ENCODE peak calls at places on chromosomes 16 and 17, in six cellular contexts. R is body of pancreas, B is stomach, H is testis, E is breast epithelium, Z is heart left ventricle. P is an unnamed sample.

GRCh38 chr17:10603889-10604288 is 53.2 kb downstream of the MYH3 start:
- DNase-seq in R (no peak), B (no peak), H (no peak), E (no peak), Z (no peak), P (no peak)

GRCh38 chr16:9911231-9911630 is 271.0 kb downstream of the GRIN2A start:
- DNase-seq in R (no peak), B (no peak), H (no peak), E (no peak), Z (no peak), P (no peak)

GRCh38 chr17:5975651-5976050 is 94.5 kb upstream of the WSCD1 start:
- DNase-seq in R (no peak), B (no peak), H (no peak), E (no peak), Z (no peak), P (no peak)

GRCh38 chr17:13638855-13639458 is 37.2 kb upstream of the HS3ST3A1 start:
- DNase-seq in R (peak; percentile 32), B (no peak), H (no peak), E (no peak), Z (no peak), P (no peak)

GRCh38 chr16:84976644-84977400 is 34.5 kb downstream of the ZDHHC7 start:
- DNase-seq in R (peak; percentile 66), B (peak; percentile 86), H (no peak), E (peak; percentile 64), Z (peak; percentile 59), P (no peak)

GRCh38 chr17:78924481-78925151 is 571 bp downstream of the TIMP2 start:
- DNase-seq in R (no peak), B (no peak), H (no peak), E (peak; percentile 33), Z (no peak), P (peak; percentile 85)

GRCh38 chr16:78431701-78432100 is 332.2 kb downstream of the WWOX start:
- DNase-seq in R (no peak), B (no peak), H (no peak), E (no peak), Z (no peak), P (no peak)

GRCh38 chr17:7241047-7241733 is 1.1 kb downstream of the GABARAP start:
- DNase-seq in R (no peak), B (no peak), H (no peak), E (no peak), Z (no peak), P (no peak)

GRCh38 chr16:69276143-69277115 is 34.7 kb upstream of the VPS4A start:
- DNase-seq in R (peak; percentile 29), B (no peak), H (peak; percentile 69), E (peak; percentile 32), Z (peak; percentile 72), P (no peak)

GRCh38 chr16:81996664-81997529 is 14.4 kb downstream of the SDR42E1 start:
- DNase-seq in R (no peak), B (no peak), H (no peak), E (no peak), Z (no peak), P (no peak)

GRCh38 chr17:1645207-1646171 is at the start of gene SCARF1:
- DNase-seq in R (no peak), B (no peak), H (peak; percentile 36), E (no peak), Z (peak; percentile 81), P (peak; percentile 89)

GRCh38 chr17:61394630-61395408 is 4.8 kb upstream of the TBX2 start:
- DNase-seq in R (no peak), B (no peak), H (no peak), E (no peak), Z (no peak), P (no peak)

GRCh38 chr17:19002805-19003542 is 1.6 kb downstream of the FAM83G start:
- DNase-seq in R (no peak), B (no peak), H (no peak), E (no peak), Z (no peak), P (no peak)

GRCh38 chr16:4142268-4142667 is 26.0 kb upstream of the ADCY9 start:
- DNase-seq in R (no peak), B (no peak), H (no peak), E (no peak), Z (no peak), P (peak; percentile 75)

GRCh38 chr17:66524848-66525247 is 222.4 kb downstream of the PRKCA start:
- DNase-seq in R (no peak), B (no peak), H (no peak), E (no peak), Z (no peak), P (no peak)

GRCh38 chr16:80912651-80913050 is 94.0 kb downstream of the CMC2 start:
- DNase-seq in R (no peak), B (no peak), H (no peak), E (no peak), Z (no peak), P (no peak)

GRCh38 chr16:8850279-8850885 is 18.4 kb downstream of the CARHSP1 start:
- DNase-seq in R (no peak), B (no peak), H (no peak), E (no peak), Z (peak; percentile 77), P (peak; percentile 87)

GRCh38 chr17:72393553-72393952 is 272.7 kb downstream of the SOX9 start:
- DNase-seq in R (no peak), B (no peak), H (no peak), E (no peak), Z (no peak), P (no peak)

GRCh38 chr16:71627631-71628236 is 1.8 kb downstream of the MARVELD3 start:
- DNase-seq in R (peak; percentile 53), B (no peak), H (no peak), E (no peak), Z (no peak), P (peak; percentile 30)

GRCh38 chr17:57740225-57740528 is 4.9 kb downstream of the CCDC182 start:
- DNase-seq in R (no peak), B (no peak), H (no peak), E (no peak), Z (no peak), P (no peak)

GRCh38 chr16:31700200-31700529 is 172.5 kb downstream of the AHSP start:
- DNase-seq in R (no peak), B (no peak), H (no peak), E (no peak), Z (no peak), P (no peak)

GRCh38 chr16:31703526-31704128 is 170.0 kb upstream of the ZNF267 start:
- DNase-seq in R (no peak), B (no peak), H (no peak), E (no peak), Z (no peak), P (no peak)

GRCh38 chr16:31700530-31701388 is 172.8 kb upstream of the ZNF267 start:
- DNase-seq in R (peak; percentile 88), B (peak; percentile 92), H (peak; percentile 96), E (peak; percentile 90), Z (peak; percentile 83), P (peak; percentile 93)

GRCh38 chr16:31702796-31703195 is 170.8 kb upstream of the ZNF267 start:
- DNase-seq in R (no peak), B (no peak), H (no peak), E (no peak), Z (no peak), P (no peak)

DNA sequence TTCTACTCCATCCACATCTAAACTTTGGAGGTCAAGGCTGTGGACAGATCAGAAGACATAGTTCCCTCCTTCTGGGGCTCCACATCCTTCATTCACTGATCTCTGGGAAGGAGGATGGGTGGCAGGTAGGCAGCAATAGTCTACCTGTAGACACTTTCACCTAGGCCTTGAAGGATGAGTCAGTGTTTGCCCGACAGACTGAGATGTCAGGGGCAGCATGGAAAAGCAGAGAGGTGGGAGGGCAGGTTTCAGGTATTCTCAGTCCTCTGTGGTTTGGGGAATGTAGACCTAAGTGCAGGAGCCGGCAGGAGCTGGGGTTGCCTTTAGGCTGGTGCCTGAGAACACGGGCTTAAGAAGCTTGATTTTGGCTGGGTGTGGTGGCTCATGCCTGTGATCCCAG is 171.9 kb upstream of the ZNF267 start:
- DNase-seq in R (no peak), B (no peak), H (no peak), E (no peak), Z (no peak), P (no peak)
- H3K27ac ChIP-seq in R (no peak overlapping the region), B (no peak overlapping the region), H (no peak overlapping the region), E (no peak overlapping the region), Z (no peak overlapping the region), P (peak overlapping the region; percentile 77)

DNA sequence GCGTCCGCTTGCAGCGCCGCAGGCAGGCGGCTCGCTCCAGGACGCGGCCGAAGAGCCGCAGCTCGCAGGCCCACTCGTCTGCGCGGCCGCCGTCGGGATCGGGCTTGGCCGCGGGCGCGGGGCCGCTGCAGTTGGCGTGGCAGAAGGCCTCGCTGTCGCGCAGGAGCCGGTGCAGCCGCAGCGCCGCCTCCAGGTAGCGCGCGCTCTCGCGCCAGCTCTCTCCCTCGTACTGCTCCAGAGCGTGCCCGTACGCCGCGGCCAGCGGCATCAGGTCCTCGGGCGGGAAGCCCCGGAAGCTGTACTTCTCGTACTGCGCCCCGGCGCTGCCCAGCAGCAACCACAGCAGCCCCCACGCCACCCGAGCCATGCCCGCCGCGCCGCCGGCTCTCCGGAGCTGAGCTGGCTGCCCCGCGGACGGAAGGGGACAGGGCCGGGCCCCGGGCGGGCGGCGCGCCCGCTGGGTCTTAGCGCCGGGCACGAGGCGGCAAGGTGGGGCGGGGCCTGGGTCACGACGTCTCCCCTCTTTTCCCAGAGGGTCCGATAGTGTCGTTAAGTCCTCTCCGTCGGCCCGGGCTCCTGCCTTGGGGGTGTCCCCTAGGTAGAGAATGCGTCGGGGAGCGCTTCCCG is at the start of gene P3H4:
- DNase-seq in R (peak; percentile 84), B (peak; percentile 85), H (peak; percentile 88), E (peak; percentile 63), Z (peak; percentile 77), P (peak; percentile 93)
- TF ChIP-seq POLR2A in R (peak; percentile 59), B (no peak), H (no peak), E (no peak), Z (no peak), P (no peak)

DNA sequence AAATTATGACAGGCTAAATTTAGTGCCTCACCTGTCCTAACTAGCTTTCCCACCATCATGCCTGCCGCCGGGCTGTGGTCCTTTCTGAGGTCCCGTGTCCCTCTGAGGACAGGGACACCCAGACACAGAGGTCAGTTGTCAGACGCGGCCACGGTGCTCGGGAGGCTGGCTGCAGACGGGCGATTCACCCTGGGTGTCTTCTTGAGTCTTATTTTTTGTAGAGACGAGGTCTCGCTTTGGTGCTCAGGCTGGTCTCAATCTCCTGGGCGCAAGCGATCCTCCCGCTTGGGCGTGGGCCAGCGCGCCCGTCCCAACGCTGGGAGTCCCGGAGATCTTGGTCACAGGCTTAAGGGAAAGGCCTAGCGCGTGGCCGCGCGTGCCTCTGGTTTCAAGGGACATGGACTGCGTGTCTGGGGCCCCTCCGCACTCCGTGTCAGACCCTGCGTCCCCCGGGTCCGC is 797 bp upstream of the RAB11FIP3 start:
- DNase-seq in R (peak; percentile 50), B (peak; percentile 40), H (peak; percentile 57), E (peak; percentile 50), Z (peak; percentile 54), P (no peak)
- H3K27ac ChIP-seq in R (peak overlapping the region; percentile 94), B (peak overlapping the region; percentile 98), H (peak overlapping the region; percentile 95), E (peak overlapping the region; percentile 96), Z (peak overlapping the region; percentile 94), P (peak overlapping the region; percentile 61)

GRCh38 chr16:28974437-28975157 is at the start of gene SPNS1:
- DNase-seq in R (peak; percentile 98), B (peak; percentile 98), H (peak; percentile 98), E (peak; percentile 97), Z (peak; percentile 98), P (peak; percentile 99)
- TF ChIP-seq POLR2A in R (peak; percentile 65), B (no peak), H (no peak), E (no peak), Z (no peak), P (no peak)